ENCODE peak calls at places on chromosomes 7 and 10, in nine cellular contexts. L is NCI-H1105 treated with DMSO at 0.1 percent for 48 hours; Z is HEK293T; R is NCI-H748 treated with DMSO at 0.1 percent for 48 hours; P is posterior vena cava; O is activated CD8-positive, alpha-beta memory T cell treated with anti-CD3 and anti-CD28 coated beads for 48 hours; E is amniotic stem cell; T is cortex of kidney; H is stimulated activated naive CD4-positive, alpha-beta T cell. M is an unnamed sample.
A peak's percentile ranks its signal among the peaks of the same experiment; 100 is the strongest.

GRCh38 chr7:156725982-156726381 is 85.4 kb downstream of the RNF32 start:
- DNase-seq in L (no peak), Z (no peak), R (no peak), P (no peak), O (no peak), E (no peak), T (no peak), H (no peak), M (no peak)

GRCh38 chr10:6583447-6583846 is 3.4 kb upstream of the PRKCQ start:
- DNase-seq in L (no peak), Z (no peak), R (no peak), P (no peak), O (peak; percentile 66), E (no peak), T (no peak), H (no peak), M (no peak)

GRCh38 chr7:71208881-71209280 is 76.9 kb downstream of the GALNT17 start:
- DNase-seq in L (no peak), Z (no peak), R (no peak), P (no peak), O (no peak), E (no peak), T (no peak), H (no peak), M (no peak)

GRCh38 chr7:56493704-56494450 is 377.7 kb upstream of the NUPR2 start:
- DNase-seq in L (no peak), Z (no peak), R (no peak), P (no peak), O (no peak), E (no peak), T (no peak), H (no peak), M (no peak)

GRCh38 chr10:29860159-29860558 is 199.2 kb downstream of the JCAD start:
- DNase-seq in L (no peak), Z (no peak), R (no peak), P (no peak), O (no peak), E (no peak), T (no peak), H (no peak), M (no peak)

GRCh38 chr10:93469454-93469853 is 12.7 kb downstream of the MYOF start:
- DNase-seq in L (no peak), Z (no peak), R (no peak), P (no peak), O (no peak), E (no peak), T (no peak), H (no peak), M (no peak)

GRCh38 chr10:23338886-23339285 is 5.7 kb downstream of the C10orf67 start:
- DNase-seq in L (no peak), Z (no peak), R (no peak), P (no peak), O (no peak), E (no peak), T (no peak), H (no peak), M (no peak)

GRCh38 chr10:12566161-12567115 is 217.1 kb downstream of the CAMK1D start:
- DNase-seq in L (no peak), Z (no peak), R (no peak), P (no peak), O (no peak), E (no peak), T (no peak), H (no peak), M (no peak)

GRCh38 chr7:151782598-151783448 is 94.1 kb downstream of the PRKAG2 start:
- DNase-seq in L (peak; percentile 23), Z (peak; percentile 94), R (no peak), P (peak; percentile 94), O (peak; percentile 53), E (peak; percentile 33), T (no peak), H (peak; percentile 53), M (no peak)

GRCh38 chr7:137328389-137329120 is 15.0 kb downstream of the PTN start:
- DNase-seq in L (no peak), Z (no peak), R (no peak), P (no peak), O (no peak), E (no peak), T (no peak), H (no peak), M (no peak)

GRCh38 chr10:14810969-14811953 is 26.6 kb downstream of the CDNF start:
- DNase-seq in L (no peak), Z (no peak), R (peak; percentile 17), P (no peak), O (no peak), E (no peak), T (no peak), H (no peak), M (no peak)

GRCh38 chr7:19665399-19666008 is 43.3 kb downstream of the POLR1F start:
- DNase-seq in L (peak; percentile 48), Z (peak; percentile 17), R (peak; percentile 26), P (no peak), O (no peak), E (peak; percentile 9), T (no peak), H (no peak), M (no peak)

GRCh38 chr10:23780331-23780730 is 341.5 kb downstream of the OTUD1 start:
- DNase-seq in L (no peak), Z (no peak), R (no peak), P (no peak), O (no peak), E (no peak), T (no peak), H (no peak), M (no peak)

GRCh38 chr7:77903597-77903996 is 105.0 kb downstream of the PHTF2 start:
- DNase-seq in L (no peak), Z (peak; percentile 21), R (no peak), P (no peak), O (no peak), E (no peak), T (no peak), H (no peak), M (no peak)

GRCh38 chr7:139648941-139649425 is 125.5 kb downstream of the CLEC2L start:
- DNase-seq in L (no peak), Z (no peak), R (peak; percentile 14), P (no peak), O (peak; percentile 46), E (no peak), T (no peak), H (no peak), M (no peak)

GRCh38 chr10:618229-618989 is 71.1 kb downstream of the DIP2C start:
- DNase-seq in L (no peak), Z (no peak), R (no peak), P (peak; percentile 77), O (no peak), E (no peak), T (no peak), H (no peak), M (no peak)

M was measured in BJ.